ENCODE peak calls at places on chromosome 15, in four cellular contexts. L, Y, D and P are unnamed samples.
A peak's percentile ranks its signal among the peaks of the same experiment; 100 is the strongest.

GRCh38 chr15:67329984-67330733 is 75.6 kb downstream of the IQCH start:
- DNase-seq in L (no peak), Y (peak; percentile 7), D (no peak), P (peak; percentile 7)

GRCh38 chr15:88740356-88740755 is 62.9 kb upstream of the ACAN start:
- DNase-seq in L (no peak), Y (no peak), D (no peak), P (no peak)

GRCh38 chr15:70510433-70510832 is 252.9 kb downstream of the UACA start:
- DNase-seq in L (no peak), Y (no peak), D (no peak), P (no peak)

GRCh38 chr15:43218908-43219706 is 1.7 kb downstream of the EPB42 start:
- DNase-seq in L (no peak), Y (peak; percentile 16), D (no peak), P (peak; percentile 10)

GRCh38 chr15:29860872-29861271 is 38.6 kb upstream of the TJP1 start:
- DNase-seq in L (no peak), Y (no peak), D (no peak), P (peak; percentile 19)

GRCh38 chr15:38707802-38708671 is 143.4 kb upstream of the RASGRP1 start:
- DNase-seq in L (peak; percentile 59), Y (peak; percentile 78), D (no peak), P (peak; percentile 79)

GRCh38 chr15:91490211-91490610 is 363.3 kb upstream of the SLCO3A1 start:
- DNase-seq in L (no peak), Y (no peak), D (no peak), P (no peak)

GRCh38 chr15:43390723-43391122 is 19.8 kb downstream of the TUBGCP4 start:
- DNase-seq in L (no peak), Y (peak; percentile 13), D (no peak), P (no peak)

GRCh38 chr15:78311292-78311691 is 11.9 kb upstream of the SKIC8 start:
- DNase-seq in L (no peak), Y (no peak), D (no peak), P (no peak)

GRCh38 chr15:49223536-49224274 is 53.7 kb downstream of the GALK2 start:
- DNase-seq in L (no peak), Y (peak; percentile 37), D (no peak), P (no peak)

GRCh38 chr15:86915811-86916331 is 836.2 kb downstream of the AGBL1 start:
- DNase-seq in L (peak; percentile 14), Y (peak; percentile 73), D (no peak), P (peak; percentile 85)